ENCODE peak calls at places on chromosomes 2 and 18, in eight cellular contexts. One of them, this sample, is unnamed.

GRCh38 chr2:44616616-44617266 is 255.0 kb downstream of the CAMKMT start:
- DNase-seq in activated CD4-positive, alpha-beta T cell treated with anti-CD3 and anti-CD28 coated beads for 48 hours: peak
- DNase-seq in effector memory CD8-positive, alpha-beta T cell: no peak
- DNase-seq in EL: no peak
- DNase-seq in BJ: no peak
- DNase-seq in NAMALWA: peak
- DNase-seq in activated CD8-positive, alpha-beta memory T cell treated with anti-CD3 and anti-CD28 coated beads, Interleukin-2, amount 50 U/mL, for 4 hours: no peak
- DNase-seq in NCI-H1105: no peak
- DNase-seq in this sample: no peak

GRCh38 chr2:39390126-39390692 is 46.9 kb downstream of the MAP4K3 start:
- DNase-seq in activated CD4-positive, alpha-beta T cell treated with anti-CD3 and anti-CD28 coated beads for 48 hours: no peak
- DNase-seq in effector memory CD8-positive, alpha-beta T cell: no peak
- DNase-seq in EL: no peak
- DNase-seq in BJ: no peak
- DNase-seq in NAMALWA: no peak
- DNase-seq in activated CD8-positive, alpha-beta memory T cell treated with anti-CD3 and anti-CD28 coated beads, Interleukin-2, amount 50 U/mL, for 4 hours: no peak
- DNase-seq in NCI-H1105: no peak
- DNase-seq in this sample: no peak

GRCh38 chr2:177964892-177965291 is 107.7 kb downstream of the PDE11A start:
- DNase-seq in activated CD4-positive, alpha-beta T cell treated with anti-CD3 and anti-CD28 coated beads for 48 hours: no peak
- DNase-seq in effector memory CD8-positive, alpha-beta T cell: no peak
- DNase-seq in EL: no peak
- DNase-seq in BJ: no peak
- DNase-seq in NAMALWA: peak
- DNase-seq in activated CD8-positive, alpha-beta memory T cell treated with anti-CD3 and anti-CD28 coated beads, Interleukin-2, amount 50 U/mL, for 4 hours: no peak
- DNase-seq in NCI-H1105: no peak
- DNase-seq in this sample: no peak

GRCh38 chr2:19209575-19210341 is 148.7 kb downstream of the OSR1 start:
- DNase-seq in activated CD4-positive, alpha-beta T cell treated with anti-CD3 and anti-CD28 coated beads for 48 hours: no peak
- DNase-seq in effector memory CD8-positive, alpha-beta T cell: no peak
- DNase-seq in EL: no peak
- DNase-seq in BJ: no peak
- DNase-seq in NAMALWA: no peak
- DNase-seq in activated CD8-positive, alpha-beta memory T cell treated with anti-CD3 and anti-CD28 coated beads, Interleukin-2, amount 50 U/mL, for 4 hours: no peak
- DNase-seq in NCI-H1105: no peak
- DNase-seq in this sample: no peak

GRCh38 chr2:221999702-222000101 is 299.1 kb downstream of the PAX3 start:
- DNase-seq in activated CD4-positive, alpha-beta T cell treated with anti-CD3 and anti-CD28 coated beads for 48 hours: no peak
- DNase-seq in effector memory CD8-positive, alpha-beta T cell: no peak
- DNase-seq in EL: peak
- DNase-seq in BJ: peak
- DNase-seq in NAMALWA: no peak
- DNase-seq in activated CD8-positive, alpha-beta memory T cell treated with anti-CD3 and anti-CD28 coated beads, Interleukin-2, amount 50 U/mL, for 4 hours: no peak
- DNase-seq in NCI-H1105: no peak
- DNase-seq in this sample: peak

GRCh38 chr2:194714541-194714940 is 942.5 kb upstream of the SLC39A10 start:
- DNase-seq in activated CD4-positive, alpha-beta T cell treated with anti-CD3 and anti-CD28 coated beads for 48 hours: no peak
- DNase-seq in effector memory CD8-positive, alpha-beta T cell: no peak
- DNase-seq in EL: no peak
- DNase-seq in BJ: no peak
- DNase-seq in NAMALWA: no peak
- DNase-seq in activated CD8-positive, alpha-beta memory T cell treated with anti-CD3 and anti-CD28 coated beads, Interleukin-2, amount 50 U/mL, for 4 hours: no peak
- DNase-seq in NCI-H1105: no peak
- DNase-seq in this sample: no peak

GRCh38 chr2:136058951-136059530 is 58.9 kb downstream of the CXCR4 start:
- DNase-seq in activated CD4-positive, alpha-beta T cell treated with anti-CD3 and anti-CD28 coated beads for 48 hours: no peak
- DNase-seq in effector memory CD8-positive, alpha-beta T cell: no peak
- DNase-seq in EL: no peak
- DNase-seq in BJ: no peak
- DNase-seq in NAMALWA: peak
- DNase-seq in activated CD8-positive, alpha-beta memory T cell treated with anti-CD3 and anti-CD28 coated beads, Interleukin-2, amount 50 U/mL, for 4 hours: no peak
- DNase-seq in NCI-H1105: no peak
- DNase-seq in this sample: no peak

GRCh38 chr2:85730686-85731085 is 23.1 kb upstream of the ATOH8 start:
- DNase-seq in activated CD4-positive, alpha-beta T cell treated with anti-CD3 and anti-CD28 coated beads for 48 hours: no peak
- DNase-seq in effector memory CD8-positive, alpha-beta T cell: no peak
- DNase-seq in EL: no peak
- DNase-seq in BJ: no peak
- DNase-seq in NAMALWA: no peak
- DNase-seq in activated CD8-positive, alpha-beta memory T cell treated with anti-CD3 and anti-CD28 coated beads, Interleukin-2, amount 50 U/mL, for 4 hours: no peak
- DNase-seq in NCI-H1105: no peak
- DNase-seq in this sample: no peak

GRCh38 chr2:208064220-208064951 is 39.1 kb upstream of the PLEKHM3 start:
- DNase-seq in activated CD4-positive, alpha-beta T cell treated with anti-CD3 and anti-CD28 coated beads for 48 hours: no peak
- DNase-seq in effector memory CD8-positive, alpha-beta T cell: no peak
- DNase-seq in EL: peak
- DNase-seq in BJ: peak
- DNase-seq in NAMALWA: no peak
- DNase-seq in activated CD8-positive, alpha-beta memory T cell treated with anti-CD3 and anti-CD28 coated beads, Interleukin-2, amount 50 U/mL, for 4 hours: no peak
- DNase-seq in NCI-H1105: no peak
- DNase-seq in this sample: peak

GRCh38 chr2:217753460-217754200 is 249.2 kb downstream of the TNS1 start:
- DNase-seq in activated CD4-positive, alpha-beta T cell treated with anti-CD3 and anti-CD28 coated beads for 48 hours: no peak
- DNase-seq in effector memory CD8-positive, alpha-beta T cell: no peak
- DNase-seq in EL: peak
- DNase-seq in BJ: peak
- DNase-seq in NAMALWA: no peak
- DNase-seq in activated CD8-positive, alpha-beta memory T cell treated with anti-CD3 and anti-CD28 coated beads, Interleukin-2, amount 50 U/mL, for 4 hours: no peak
- DNase-seq in NCI-H1105: no peak
- DNase-seq in this sample: peak

GRCh38 chr18:67200665-67201064 is 315.9 kb downstream of the DSEL start:
- DNase-seq in activated CD4-positive, alpha-beta T cell treated with anti-CD3 and anti-CD28 coated beads for 48 hours: no peak
- DNase-seq in effector memory CD8-positive, alpha-beta T cell: no peak
- DNase-seq in EL: no peak
- DNase-seq in BJ: no peak
- DNase-seq in NAMALWA: no peak
- DNase-seq in activated CD8-positive, alpha-beta memory T cell treated with anti-CD3 and anti-CD28 coated beads, Interleukin-2, amount 50 U/mL, for 4 hours: no peak
- DNase-seq in NCI-H1105: no peak
- DNase-seq in this sample: no peak

GRCh38 chr18:51953521-51953920 is 386.5 kb upstream of the DCC start:
- DNase-seq in activated CD4-positive, alpha-beta T cell treated with anti-CD3 and anti-CD28 coated beads for 48 hours: no peak
- DNase-seq in effector memory CD8-positive, alpha-beta T cell: no peak
- DNase-seq in EL: no peak
- DNase-seq in BJ: no peak
- DNase-seq in NAMALWA: no peak
- DNase-seq in activated CD8-positive, alpha-beta memory T cell treated with anti-CD3 and anti-CD28 coated beads, Interleukin-2, amount 50 U/mL, for 4 hours: no peak
- DNase-seq in NCI-H1105: peak
- DNase-seq in this sample: no peak

GRCh38 chr18:57839942-57840381 is 36.8 kb upstream of the ATP8B1 start:
- DNase-seq in activated CD4-positive, alpha-beta T cell treated with anti-CD3 and anti-CD28 coated beads for 48 hours: no peak
- DNase-seq in effector memory CD8-positive, alpha-beta T cell: no peak
- DNase-seq in EL: peak
- DNase-seq in BJ: peak
- DNase-seq in NAMALWA: peak
- DNase-seq in activated CD8-positive, alpha-beta memory T cell treated with anti-CD3 and anti-CD28 coated beads, Interleukin-2, amount 50 U/mL, for 4 hours: no peak
- DNase-seq in NCI-H1105: no peak
- DNase-seq in this sample: peak

GRCh38 chr18:58417752-58418151 is 211.1 kb downstream of the ALPK2 start:
- DNase-seq in activated CD4-positive, alpha-beta T cell treated with anti-CD3 and anti-CD28 coated beads for 48 hours: no peak
- DNase-seq in effector memory CD8-positive, alpha-beta T cell: no peak
- DNase-seq in EL: peak
- DNase-seq in BJ: no peak
- DNase-seq in NAMALWA: no peak
- DNase-seq in activated CD8-positive, alpha-beta memory T cell treated with anti-CD3 and anti-CD28 coated beads, Interleukin-2, amount 50 U/mL, for 4 hours: no peak
- DNase-seq in NCI-H1105: no peak
- DNase-seq in this sample: no peak

GRCh38 chr2:8893474-8893873 is 56.1 kb upstream of the KIDINS220 start:
- DNase-seq in activated CD4-positive, alpha-beta T cell treated with anti-CD3 and anti-CD28 coated beads for 48 hours: no peak
- DNase-seq in effector memory CD8-positive, alpha-beta T cell: no peak
- DNase-seq in EL: no peak
- DNase-seq in BJ: no peak
- DNase-seq in NAMALWA: no peak
- DNase-seq in activated CD8-positive, alpha-beta memory T cell treated with anti-CD3 and anti-CD28 coated beads, Interleukin-2, amount 50 U/mL, for 4 hours: no peak
- DNase-seq in NCI-H1105: no peak
- DNase-seq in this sample: no peak

GRCh38 chr2:217993817-217994459 is 8.9 kb downstream of the TNS1 start:
- DNase-seq in activated CD4-positive, alpha-beta T cell treated with anti-CD3 and anti-CD28 coated beads for 48 hours: peak
- DNase-seq in effector memory CD8-positive, alpha-beta T cell: peak
- DNase-seq in EL: peak
- DNase-seq in BJ: no peak
- DNase-seq in NAMALWA: peak
- DNase-seq in activated CD8-positive, alpha-beta memory T cell treated with anti-CD3 and anti-CD28 coated beads, Interleukin-2, amount 50 U/mL, for 4 hours: peak
- DNase-seq in NCI-H1105: peak
- DNase-seq in this sample: no peak

GRCh38 chr2:238895901-238896600 is 48.2 kb downstream of the TWIST2 start:
- DNase-seq in activated CD4-positive, alpha-beta T cell treated with anti-CD3 and anti-CD28 coated beads for 48 hours: no peak
- DNase-seq in effector memory CD8-positive, alpha-beta T cell: no peak
- DNase-seq in EL: peak
- DNase-seq in BJ: peak
- DNase-seq in NAMALWA: no peak
- DNase-seq in activated CD8-positive, alpha-beta memory T cell treated with anti-CD3 and anti-CD28 coated beads, Interleukin-2, amount 50 U/mL, for 4 hours: no peak
- DNase-seq in NCI-H1105: no peak
- DNase-seq in this sample: peak

GRCh38 chr18:47204908-47205522 is 28.9 kb upstream of the IER3IP1 start:
- DNase-seq in activated CD4-positive, alpha-beta T cell treated with anti-CD3 and anti-CD28 coated beads for 48 hours: peak
- DNase-seq in effector memory CD8-positive, alpha-beta T cell: peak
- DNase-seq in EL: peak
- DNase-seq in BJ: no peak
- DNase-seq in NAMALWA: peak
- DNase-seq in activated CD8-positive, alpha-beta memory T cell treated with anti-CD3 and anti-CD28 coated beads, Interleukin-2, amount 50 U/mL, for 4 hours: peak
- DNase-seq in NCI-H1105: peak
- DNase-seq in this sample: peak

GRCh38 chr2:132636346-132636745 is 33.7 kb downstream of the LYPD1 start:
- DNase-seq in activated CD4-positive, alpha-beta T cell treated with anti-CD3 and anti-CD28 coated beads for 48 hours: no peak
- DNase-seq in effector memory CD8-positive, alpha-beta T cell: no peak
- DNase-seq in EL: no peak
- DNase-seq in BJ: no peak
- DNase-seq in NAMALWA: no peak
- DNase-seq in activated CD8-positive, alpha-beta memory T cell treated with anti-CD3 and anti-CD28 coated beads, Interleukin-2, amount 50 U/mL, for 4 hours: no peak
- DNase-seq in NCI-H1105: no peak
- DNase-seq in this sample: no peak

GRCh38 chr2:74066491-74067203 is 81.1 kb downstream of the BOLA3 start:
- DNase-seq in activated CD4-positive, alpha-beta T cell treated with anti-CD3 and anti-CD28 coated beads for 48 hours: no peak
- DNase-seq in effector memory CD8-positive, alpha-beta T cell: no peak
- DNase-seq in EL: no peak
- DNase-seq in BJ: no peak
- DNase-seq in NAMALWA: no peak
- DNase-seq in activated CD8-positive, alpha-beta memory T cell treated with anti-CD3 and anti-CD28 coated beads, Interleukin-2, amount 50 U/mL, for 4 hours: no peak
- DNase-seq in NCI-H1105: no peak
- DNase-seq in this sample: no peak

GRCh38 chr2:120681181-120681580 is 54.5 kb upstream of the GLI2 start:
- DNase-seq in activated CD4-positive, alpha-beta T cell treated with anti-CD3 and anti-CD28 coated beads for 48 hours: no peak
- DNase-seq in effector memory CD8-positive, alpha-beta T cell: no peak
- DNase-seq in EL: no peak
- DNase-seq in BJ: no peak
- DNase-seq in NAMALWA: no peak
- DNase-seq in activated CD8-positive, alpha-beta memory T cell treated with anti-CD3 and anti-CD28 coated beads, Interleukin-2, amount 50 U/mL, for 4 hours: no peak
- DNase-seq in NCI-H1105: no peak
- DNase-seq in this sample: no peak

GRCh38 chr2:118118479-118118878 is 30.2 kb downstream of the INSIG2 start:
- DNase-seq in activated CD4-positive, alpha-beta T cell treated with anti-CD3 and anti-CD28 coated beads for 48 hours: no peak
- DNase-seq in effector memory CD8-positive, alpha-beta T cell: no peak
- DNase-seq in EL: no peak
- DNase-seq in BJ: no peak
- DNase-seq in NAMALWA: no peak
- DNase-seq in activated CD8-positive, alpha-beta memory T cell treated with anti-CD3 and anti-CD28 coated beads, Interleukin-2, amount 50 U/mL, for 4 hours: no peak
- DNase-seq in NCI-H1105: no peak
- DNase-seq in this sample: no peak

GRCh38 chr2:149739171-149739879 is 151.8 kb upstream of the MMADHC start:
- DNase-seq in activated CD4-positive, alpha-beta T cell treated with anti-CD3 and anti-CD28 coated beads for 48 hours: no peak
- DNase-seq in effector memory CD8-positive, alpha-beta T cell: no peak
- DNase-seq in EL: peak
- DNase-seq in BJ: no peak
- DNase-seq in NAMALWA: no peak
- DNase-seq in activated CD8-positive, alpha-beta memory T cell treated with anti-CD3 and anti-CD28 coated beads, Interleukin-2, amount 50 U/mL, for 4 hours: no peak
- DNase-seq in NCI-H1105: no peak
- DNase-seq in this sample: no peak

GRCh38 chr2:204177977-204178522 is 241.5 kb downstream of the ICOS start:
- DNase-seq in activated CD4-positive, alpha-beta T cell treated with anti-CD3 and anti-CD28 coated beads for 48 hours: peak
- DNase-seq in effector memory CD8-positive, alpha-beta T cell: peak
- DNase-seq in EL: peak
- DNase-seq in BJ: no peak
- DNase-seq in NAMALWA: peak
- DNase-seq in activated CD8-positive, alpha-beta memory T cell treated with anti-CD3 and anti-CD28 coated beads, Interleukin-2, amount 50 U/mL, for 4 hours: peak
- DNase-seq in NCI-H1105: no peak
- DNase-seq in this sample: peak

GRCh38 chr2:162732946-162733698 is 105.4 kb downstream of the KCNH7 start:
- DNase-seq in activated CD4-positive, alpha-beta T cell treated with anti-CD3 and anti-CD28 coated beads for 48 hours: no peak
- DNase-seq in effector memory CD8-positive, alpha-beta T cell: no peak
- DNase-seq in EL: no peak
- DNase-seq in BJ: no peak
- DNase-seq in NAMALWA: no peak
- DNase-seq in activated CD8-positive, alpha-beta memory T cell treated with anti-CD3 and anti-CD28 coated beads, Interleukin-2, amount 50 U/mL, for 4 hours: no peak
- DNase-seq in NCI-H1105: peak
- DNase-seq in this sample: no peak

GRCh38 chr2:98378901-98379300 is 32.6 kb downstream of the CNGA3 start:
- DNase-seq in activated CD4-positive, alpha-beta T cell treated with anti-CD3 and anti-CD28 coated beads for 48 hours: no peak
- DNase-seq in effector memory CD8-positive, alpha-beta T cell: no peak
- DNase-seq in EL: no peak
- DNase-seq in BJ: no peak
- DNase-seq in NAMALWA: no peak
- DNase-seq in activated CD8-positive, alpha-beta memory T cell treated with anti-CD3 and anti-CD28 coated beads, Interleukin-2, amount 50 U/mL, for 4 hours: no peak
- DNase-seq in NCI-H1105: no peak
- DNase-seq in this sample: peak

GRCh38 chr2:111910609-111911277 is 12.3 kb downstream of the MERTK start:
- DNase-seq in activated CD4-positive, alpha-beta T cell treated with anti-CD3 and anti-CD28 coated beads for 48 hours: no peak
- DNase-seq in effector memory CD8-positive, alpha-beta T cell: no peak
- DNase-seq in EL: no peak
- DNase-seq in BJ: no peak
- DNase-seq in NAMALWA: no peak
- DNase-seq in activated CD8-positive, alpha-beta memory T cell treated with anti-CD3 and anti-CD28 coated beads, Interleukin-2, amount 50 U/mL, for 4 hours: no peak
- DNase-seq in NCI-H1105: no peak
- DNase-seq in this sample: no peak

GRCh38 chr2:148756292-148756975 is 111.9 kb downstream of the EPC2 start:
- DNase-seq in activated CD4-positive, alpha-beta T cell treated with anti-CD3 and anti-CD28 coated beads for 48 hours: no peak
- DNase-seq in effector memory CD8-positive, alpha-beta T cell: no peak
- DNase-seq in EL: peak
- DNase-seq in BJ: peak
- DNase-seq in NAMALWA: no peak
- DNase-seq in activated CD8-positive, alpha-beta memory T cell treated with anti-CD3 and anti-CD28 coated beads, Interleukin-2, amount 50 U/mL, for 4 hours: no peak
- DNase-seq in NCI-H1105: no peak
- DNase-seq in this sample: peak

GRCh38 chr2:11004206-11004605 is 92.5 kb downstream of the KCNF1 start:
- DNase-seq in activated CD4-positive, alpha-beta T cell treated with anti-CD3 and anti-CD28 coated beads for 48 hours: no peak
- DNase-seq in effector memory CD8-positive, alpha-beta T cell: no peak
- DNase-seq in EL: peak
- DNase-seq in BJ: no peak
- DNase-seq in NAMALWA: no peak
- DNase-seq in activated CD8-positive, alpha-beta memory T cell treated with anti-CD3 and anti-CD28 coated beads, Interleukin-2, amount 50 U/mL, for 4 hours: no peak
- DNase-seq in NCI-H1105: no peak
- DNase-seq in this sample: peak

GRCh38 chr2:67842375-67842959 is 220.3 kb downstream of the C1D start:
- DNase-seq in activated CD4-positive, alpha-beta T cell treated with anti-CD3 and anti-CD28 coated beads for 48 hours: no peak
- DNase-seq in effector memory CD8-positive, alpha-beta T cell: no peak
- DNase-seq in EL: no peak
- DNase-seq in BJ: no peak
- DNase-seq in NAMALWA: no peak
- DNase-seq in activated CD8-positive, alpha-beta memory T cell treated with anti-CD3 and anti-CD28 coated beads, Interleukin-2, amount 50 U/mL, for 4 hours: no peak
- DNase-seq in NCI-H1105: no peak
- DNase-seq in this sample: no peak

GRCh38 chr2:164151518-164151917 is 415.7 kb upstream of the FIGN start:
- DNase-seq in activated CD4-positive, alpha-beta T cell treated with anti-CD3 and anti-CD28 coated beads for 48 hours: no peak
- DNase-seq in effector memory CD8-positive, alpha-beta T cell: no peak
- DNase-seq in EL: peak
- DNase-seq in BJ: no peak
- DNase-seq in NAMALWA: no peak
- DNase-seq in activated CD8-positive, alpha-beta memory T cell treated with anti-CD3 and anti-CD28 coated beads, Interleukin-2, amount 50 U/mL, for 4 hours: no peak
- DNase-seq in NCI-H1105: no peak
- DNase-seq in this sample: no peak

GRCh38 chr18:59835656-59836379 is 64.0 kb upstream of the PMAIP1 start:
- DNase-seq in activated CD4-positive, alpha-beta T cell treated with anti-CD3 and anti-CD28 coated beads for 48 hours: no peak
- DNase-seq in effector memory CD8-positive, alpha-beta T cell: no peak
- DNase-seq in EL: peak
- DNase-seq in BJ: no peak
- DNase-seq in NAMALWA: no peak
- DNase-seq in activated CD8-positive, alpha-beta memory T cell treated with anti-CD3 and anti-CD28 coated beads, Interleukin-2, amount 50 U/mL, for 4 hours: no peak
- DNase-seq in NCI-H1105: no peak
- DNase-seq in this sample: no peak

GRCh38 chr18:52541056-52541455 is 201.1 kb downstream of the DCC start:
- DNase-seq in activated CD4-positive, alpha-beta T cell treated with anti-CD3 and anti-CD28 coated beads for 48 hours: no peak
- DNase-seq in effector memory CD8-positive, alpha-beta T cell: no peak
- DNase-seq in EL: no peak
- DNase-seq in BJ: no peak
- DNase-seq in NAMALWA: no peak
- DNase-seq in activated CD8-positive, alpha-beta memory T cell treated with anti-CD3 and anti-CD28 coated beads, Interleukin-2, amount 50 U/mL, for 4 hours: no peak
- DNase-seq in NCI-H1105: no peak
- DNase-seq in this sample: no peak

GRCh38 chr2:160371251-160372009 is 122.2 kb downstream of the RBMS1 start:
- DNase-seq in activated CD4-positive, alpha-beta T cell treated with anti-CD3 and anti-CD28 coated beads for 48 hours: no peak
- DNase-seq in effector memory CD8-positive, alpha-beta T cell: no peak
- DNase-seq in EL: no peak
- DNase-seq in BJ: no peak
- DNase-seq in NAMALWA: no peak
- DNase-seq in activated CD8-positive, alpha-beta memory T cell treated with anti-CD3 and anti-CD28 coated beads, Interleukin-2, amount 50 U/mL, for 4 hours: no peak
- DNase-seq in NCI-H1105: peak
- DNase-seq in this sample: no peak

This sample was measured in AG08396.